ENCODE peak calls at places on chromosome 19, in eight cellular contexts. B is esophagus squamous epithelium, D is IMR-90, M is astrocyte, A is transverse colon, J is left ventricle myocardium inferior, N is A673, T is Karpas-422. L is an unnamed sample.

GRCh38 chr19:1495799-1496713 is 5.1 kb downstream of the REEP6 start:
- DNase-seq in B (no peak), D (no peak), M (no peak), A (no peak), J (no peak), N (no peak), T (no peak), L (no peak)

GRCh38 chr19:9054768-9055167 is 32.1 kb upstream of the OR1M1 start:
- DNase-seq in B (no peak), D (no peak), M (no peak), A (no peak), J (no peak), N (no peak), T (no peak), L (no peak)

GRCh38 chr19:2540646-2541454 is 64.9 kb downstream of the GADD45B start:
- DNase-seq in B (no peak), D (peak), M (peak), A (peak), J (peak), N (peak), T (no peak), L (peak)

GRCh38 chr19:23521471-23521870 is 126.2 kb upstream of the ZNF91 start:
- DNase-seq in B (no peak), D (no peak), M (no peak), A (no peak), J (no peak), N (no peak), T (no peak), L (no peak)

GRCh38 chr19:7293795-7294570 is at the start of gene INSR:
- DNase-seq in B (peak), D (peak), M (peak), A (peak), J (peak), N (peak), T (no peak), L (peak)

GRCh38 chr19:1424182-1424955 is 13.8 kb upstream of the RPS15 start:
- DNase-seq in B (no peak), D (no peak), M (no peak), A (no peak), J (no peak), N (no peak), T (peak), L (no peak)

GRCh38 chr19:19533826-19534225 is 4.2 kb upstream of the CILP2 start:
- DNase-seq in B (no peak), D (no peak), M (no peak), A (no peak), J (no peak), N (no peak), T (no peak), L (no peak)

GRCh38 chr19:16660763-16661479 is at the start of gene TMEM38A:
- DNase-seq in B (no peak), D (no peak), M (no peak), A (peak), J (peak), N (peak), T (peak), L (no peak)

GRCh38 chr19:38816131-38816750 is 3.5 kb upstream of the LGALS4 start:
- DNase-seq in B (no peak), D (no peak), M (no peak), A (no peak), J (no peak), N (no peak), T (no peak), L (no peak)

GRCh38 chr19:47619763-47620162 is 10.8 kb downstream of the BICRA start:
- DNase-seq in B (no peak), D (peak), M (peak), A (no peak), J (no peak), N (no peak), T (no peak), L (no peak)

GRCh38 chr19:47626238-47626637 is 17.3 kb downstream of the BICRA start:
- DNase-seq in B (no peak), D (no peak), M (no peak), A (no peak), J (no peak), N (no peak), T (no peak), L (no peak)

GRCh38 chr19:47625650-47626049 is 16.7 kb downstream of the BICRA start:
- DNase-seq in B (no peak), D (no peak), M (no peak), A (no peak), J (no peak), N (no peak), T (no peak), L (no peak)

GRCh38 chr19:47623921-47624391 is 15.0 kb downstream of the BICRA start:
- DNase-seq in B (no peak), D (no peak), M (no peak), A (no peak), J (no peak), N (no peak), T (no peak), L (no peak)

GRCh38 chr19:47623151-47623920 is 14.4 kb downstream of the BICRA start:
- DNase-seq in B (no peak), D (no peak), M (no peak), A (no peak), J (peak), N (no peak), T (no peak), L (no peak)
- H3K27ac ChIP-seq in B (peak), D (no peak), M (no peak), A (no peak), J (peak), N (no peak), T (no peak), L (no peak)

GRCh38 chr19:44653977-44654784 is 10.5 kb downstream of the PVR start:
- DNase-seq in B (no peak), D (peak), M (peak), A (peak), J (peak), N (peak), T (peak), L (peak)

GRCh38 chr19:44660081-44660480 is 11.2 kb upstream of the CEACAM19 start:
- DNase-seq in B (no peak), D (no peak), M (no peak), A (no peak), J (no peak), N (no peak), T (no peak), L (no peak)

GRCh38 chr19:44661205-44661604 is 10.1 kb upstream of the CEACAM19 start:
- DNase-seq in B (no peak), D (no peak), M (no peak), A (no peak), J (no peak), N (no peak), T (no peak), L (no peak)

GRCh38 chr19:44658069-44658727 is 13.1 kb upstream of the CEACAM19 start:
- DNase-seq in B (no peak), D (no peak), M (no peak), A (no peak), J (no peak), N (peak), T (peak), L (peak)

GRCh38 chr19:44657211-44657921 is 13.7 kb downstream of the PVR start:
- DNase-seq in B (no peak), D (peak), M (peak), A (peak), J (peak), N (peak), T (peak), L (peak)
- H3K27ac ChIP-seq in B (no peak), D (peak), M (no peak), A (no peak), J (no peak), N (no peak), T (no peak), L (no peak)

GRCh38 chr19:58562126-58563033 is 4.0 kb upstream of the UBE2M start:
- DNase-seq in B (no peak), D (peak), M (peak), A (no peak), J (peak), N (peak), T (peak), L (peak)

GRCh38 chr19:58561373-58562125 is 3.1 kb upstream of the UBE2M start:
- DNase-seq in B (no peak), D (no peak), M (no peak), A (no peak), J (no peak), N (no peak), T (no peak), L (no peak)

GRCh38 chr19:58560921-58561320 is 2.5 kb upstream of the UBE2M start:
- DNase-seq in B (no peak), D (no peak), M (no peak), A (no peak), J (no peak), N (no peak), T (peak), L (no peak)

GRCh38 chr19:58563823-58564222 is 5.4 kb upstream of the UBE2M start:
- DNase-seq in B (no peak), D (no peak), M (no peak), A (no peak), J (peak), N (no peak), T (no peak), L (no peak)

DNA sequence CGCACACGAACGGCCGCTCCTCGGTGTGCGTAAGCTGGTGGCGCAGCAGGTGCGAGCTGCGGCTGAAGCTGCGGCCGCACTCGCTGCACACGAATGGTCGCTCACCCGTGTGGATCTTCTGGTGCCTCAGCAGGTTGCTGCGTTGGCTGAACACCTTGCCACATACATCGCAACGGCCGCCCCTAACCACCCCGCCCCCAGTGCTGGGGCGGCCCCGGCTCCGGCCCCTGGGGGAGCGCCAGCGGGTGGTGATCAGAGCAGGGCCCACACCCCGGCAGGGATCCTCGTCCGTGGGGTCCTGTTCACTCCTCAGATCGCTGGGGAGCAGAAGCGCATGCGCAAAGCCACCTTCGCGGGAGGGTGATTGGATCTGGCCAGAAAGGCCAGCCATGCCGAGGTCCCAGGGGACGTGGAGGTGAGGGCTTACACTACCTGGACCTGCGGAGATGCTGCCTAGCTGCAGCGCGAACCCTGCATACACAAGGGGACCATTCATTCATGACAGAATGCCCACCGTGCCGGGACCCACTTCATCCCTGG is 4.7 kb upstream of the UBE2M start:
- DNase-seq in B (no peak), D (no peak), M (no peak), A (no peak), J (peak), N (peak), T (peak), L (no peak)
- H3K27ac ChIP-seq in B (peak), D (no peak), M (no peak), A (peak), J (peak), N (no peak), T (peak), L (no peak)

DNA sequence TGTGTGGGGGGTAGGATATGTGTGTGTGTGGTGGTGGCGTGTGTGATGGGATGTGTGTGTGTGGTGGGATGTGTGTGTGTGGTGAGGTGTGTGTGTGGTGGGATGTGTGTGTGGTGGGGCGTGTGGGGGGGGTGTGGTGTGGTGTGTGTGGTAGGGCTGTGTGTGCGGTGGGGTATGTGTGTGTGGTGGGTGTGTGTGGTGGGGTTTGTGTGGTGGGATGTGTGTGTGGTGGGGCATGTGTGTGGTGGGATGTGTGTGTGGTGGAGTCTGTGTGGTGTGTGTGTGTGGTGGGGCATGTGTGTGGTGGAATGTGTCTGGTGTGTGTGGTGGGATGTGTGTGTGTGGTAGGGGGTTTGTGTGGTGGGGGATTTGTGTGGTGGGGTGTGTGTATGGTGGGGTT is 41.2 kb upstream of the NPAS1 start:
- DNase-seq in B (no peak), D (no peak), M (no peak), A (no peak), J (no peak), N (no peak), T (no peak), L (no peak)
- H3K27ac ChIP-seq in B (peak), D (no peak), M (no peak), A (no peak), J (peak), N (peak), T (no peak), L (no peak)

DNA sequence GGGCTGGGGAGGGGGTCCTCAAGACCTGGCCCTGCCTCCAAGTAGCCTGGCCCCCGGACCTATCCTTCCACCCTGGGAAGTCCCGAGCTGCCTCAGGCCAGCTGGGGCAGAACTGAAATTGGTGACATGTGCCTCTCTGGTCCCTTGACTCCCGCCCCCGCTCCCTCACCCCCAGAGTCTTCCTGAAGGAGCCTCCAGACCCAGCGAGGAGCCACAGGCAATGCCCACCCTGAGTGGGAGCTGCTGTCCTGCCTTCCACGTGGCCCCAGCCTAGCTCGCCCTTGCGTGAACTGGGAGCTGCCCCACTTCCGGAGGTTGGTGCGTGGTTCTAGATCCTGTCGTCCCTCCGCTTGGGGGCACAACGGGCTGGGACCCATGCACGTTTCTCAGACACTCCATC is 34.6 kb downstream of the CEBPA start:
- DNase-seq in B (no peak), D (no peak), M (no peak), A (no peak), J (no peak), N (no peak), T (no peak), L (no peak)
- H3K27ac ChIP-seq in B (no peak), D (no peak), M (no peak), A (no peak), J (no peak), N (no peak), T (no peak), L (no peak)

DNA sequence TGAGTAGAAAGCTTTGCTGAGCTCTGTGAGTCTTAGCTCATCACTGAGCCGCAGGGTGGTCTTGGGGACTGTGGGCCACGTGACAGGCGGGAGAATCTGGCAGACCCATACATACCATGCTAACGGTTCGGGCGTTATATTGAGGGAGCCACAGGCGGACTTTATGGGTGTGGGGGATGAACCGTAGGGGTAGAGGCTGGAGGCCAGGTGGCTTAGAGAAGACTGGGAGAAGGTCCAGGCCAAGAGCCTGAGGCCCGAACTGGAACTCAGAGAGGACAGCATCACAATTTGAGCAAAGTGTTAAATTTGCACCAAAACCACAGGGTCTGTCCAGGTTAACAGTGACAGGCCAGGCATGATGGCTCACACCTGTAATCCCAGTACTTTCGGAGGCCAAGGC is 15.3 kb upstream of the ATF5 start:
- DNase-seq in B (no peak), D (no peak), M (no peak), A (no peak), J (no peak), N (no peak), T (no peak), L (no peak)
- H3K27ac ChIP-seq in B (no peak), D (no peak), M (no peak), A (no peak), J (no peak), N (no peak), T (no peak), L (no peak)

GRCh38 chr19:46605356-46605821 is 4.3 kb downstream of the CALM3 start:
- DNase-seq in B (no peak), D (no peak), M (no peak), A (no peak), J (no peak), N (no peak), T (no peak), L (no peak)
- H3K27ac ChIP-seq in B (peak), D (no peak), M (no peak), A (peak), J (peak), N (no peak), T (no peak), L (no peak)

GRCh38 chr19:5966215-5966614 is 11.7 kb downstream of the RANBP3 start:
- DNase-seq in B (no peak), D (peak), M (peak), A (no peak), J (no peak), N (no peak), T (no peak), L (no peak)

GRCh38 chr19:5967994-5968430 is 9.9 kb downstream of the RANBP3 start:
- DNase-seq in B (no peak), D (peak), M (peak), A (peak), J (peak), N (peak), T (peak), L (peak)

GRCh38 chr19:5968431-5969373 is 9.2 kb downstream of the RANBP3 start:
- DNase-seq in B (no peak), D (no peak), M (peak), A (no peak), J (no peak), N (no peak), T (peak), L (peak)

GRCh38 chr19:5966941-5967340 is 11.0 kb downstream of the RANBP3 start:
- DNase-seq in B (no peak), D (no peak), M (no peak), A (no peak), J (no peak), N (no peak), T (no peak), L (no peak)

GRCh38 chr19:5967571-5967970 is 10.4 kb downstream of the RANBP3 start:
- DNase-seq in B (no peak), D (no peak), M (no peak), A (no peak), J (no peak), N (no peak), T (no peak), L (no peak)
- H3K27ac ChIP-seq in B (peak), D (peak), M (no peak), A (peak), J (peak), N (peak), T (no peak), L (no peak)

L was measured in endothelial cell of umbilical vein.